ENCODE peak calls at places on chromosomes 12 and 14, in nine cellular contexts. One of them, this sample, is unnamed.

GRCh38 chr12:102503056-102503681 is 22.8 kb upstream of the IGF1 start:
- DNase-seq in T-helper 2 cell treated with Interferon-gamma antibody and Interleukin-4, amounts not matched to agents 5 μg/mL and 100 μg/mL, for 36 hours: no peak
- DNase-seq in right cardiac atrium: no peak
- DNase-seq in ovary: no peak
- DNase-seq in posterior cingulate gyrus: no peak
- DNase-seq in T-cell: no peak
- DNase-seq in esophagus squamous epithelium: no peak
- DNase-seq in iPS DF 6.9: no peak
- DNase-seq in AG10803: no peak
- DNase-seq in this sample: no peak

GRCh38 chr14:101133068-101133467 is 229.5 kb upstream of the RTL1 start:
- DNase-seq in T-helper 2 cell treated with Interferon-gamma antibody and Interleukin-4, amounts not matched to agents 5 μg/mL and 100 μg/mL, for 36 hours: no peak
- DNase-seq in right cardiac atrium: no peak
- DNase-seq in ovary: no peak
- DNase-seq in posterior cingulate gyrus: no peak
- DNase-seq in T-cell: no peak
- DNase-seq in esophagus squamous epithelium: no peak
- DNase-seq in iPS DF 6.9: no peak
- DNase-seq in AG10803: no peak
- DNase-seq in this sample: no peak

GRCh38 chr14:78007160-78007559 is 163.0 kb upstream of the NRXN3 start:
- DNase-seq in T-helper 2 cell treated with Interferon-gamma antibody and Interleukin-4, amounts not matched to agents 5 μg/mL and 100 μg/mL, for 36 hours: peak
- DNase-seq in right cardiac atrium: no peak
- DNase-seq in ovary: no peak
- DNase-seq in posterior cingulate gyrus: no peak
- DNase-seq in T-cell: no peak
- DNase-seq in esophagus squamous epithelium: no peak
- DNase-seq in iPS DF 6.9: no peak
- DNase-seq in AG10803: no peak
- DNase-seq in this sample: peak

GRCh38 chr12:100840748-100841147 is 46.2 kb downstream of the ANO4 start:
- DNase-seq in T-helper 2 cell treated with Interferon-gamma antibody and Interleukin-4, amounts not matched to agents 5 μg/mL and 100 μg/mL, for 36 hours: no peak
- DNase-seq in right cardiac atrium: no peak
- DNase-seq in ovary: no peak
- DNase-seq in posterior cingulate gyrus: no peak
- DNase-seq in T-cell: no peak
- DNase-seq in esophagus squamous epithelium: no peak
- DNase-seq in iPS DF 6.9: no peak
- DNase-seq in AG10803: no peak
- DNase-seq in this sample: no peak

GRCh38 chr14:59120931-59121330 is 67.5 kb upstream of the DAAM1 start:
- DNase-seq in T-helper 2 cell treated with Interferon-gamma antibody and Interleukin-4, amounts not matched to agents 5 μg/mL and 100 μg/mL, for 36 hours: no peak
- DNase-seq in right cardiac atrium: no peak
- DNase-seq in ovary: no peak
- DNase-seq in posterior cingulate gyrus: no peak
- DNase-seq in T-cell: no peak
- DNase-seq in esophagus squamous epithelium: no peak
- DNase-seq in iPS DF 6.9: no peak
- DNase-seq in AG10803: no peak
- DNase-seq in this sample: no peak

GRCh38 chr14:103522649-103523582 is at the start of gene CKB:
- DNase-seq in T-helper 2 cell treated with Interferon-gamma antibody and Interleukin-4, amounts not matched to agents 5 μg/mL and 100 μg/mL, for 36 hours: peak
- DNase-seq in right cardiac atrium: peak
- DNase-seq in ovary: peak
- DNase-seq in posterior cingulate gyrus: peak
- DNase-seq in T-cell: no peak
- DNase-seq in esophagus squamous epithelium: no peak
- DNase-seq in iPS DF 6.9: no peak
- DNase-seq in AG10803: peak
- DNase-seq in this sample: no peak

GRCh38 chr12:124049451-124050094 is 76.6 kb downstream of the ZNF664 start:
- DNase-seq in T-helper 2 cell treated with Interferon-gamma antibody and Interleukin-4, amounts not matched to agents 5 μg/mL and 100 μg/mL, for 36 hours: no peak
- DNase-seq in right cardiac atrium: no peak
- DNase-seq in ovary: no peak
- DNase-seq in posterior cingulate gyrus: no peak
- DNase-seq in T-cell: no peak
- DNase-seq in esophagus squamous epithelium: no peak
- DNase-seq in iPS DF 6.9: no peak
- DNase-seq in AG10803: no peak
- DNase-seq in this sample: no peak

GRCh38 chr14:99686557-99687283 is 2.6 kb downstream of the CYP46A1 start:
- DNase-seq in T-helper 2 cell treated with Interferon-gamma antibody and Interleukin-4, amounts not matched to agents 5 μg/mL and 100 μg/mL, for 36 hours: no peak
- DNase-seq in right cardiac atrium: no peak
- DNase-seq in ovary: no peak
- DNase-seq in posterior cingulate gyrus: no peak
- DNase-seq in T-cell: no peak
- DNase-seq in esophagus squamous epithelium: no peak
- DNase-seq in iPS DF 6.9: no peak
- DNase-seq in AG10803: no peak
- DNase-seq in this sample: no peak

GRCh38 chr12:67377541-67377940 is 108.4 kb downstream of the CAND1 start:
- DNase-seq in T-helper 2 cell treated with Interferon-gamma antibody and Interleukin-4, amounts not matched to agents 5 μg/mL and 100 μg/mL, for 36 hours: no peak
- DNase-seq in right cardiac atrium: no peak
- DNase-seq in ovary: no peak
- DNase-seq in posterior cingulate gyrus: no peak
- DNase-seq in T-cell: no peak
- DNase-seq in esophagus squamous epithelium: no peak
- DNase-seq in iPS DF 6.9: no peak
- DNase-seq in AG10803: no peak
- DNase-seq in this sample: no peak

GRCh38 chr12:110269622-110270124 is 11.4 kb upstream of the ATP2A2 start:
- DNase-seq in T-helper 2 cell treated with Interferon-gamma antibody and Interleukin-4, amounts not matched to agents 5 μg/mL and 100 μg/mL, for 36 hours: no peak
- DNase-seq in right cardiac atrium: no peak
- DNase-seq in ovary: no peak
- DNase-seq in posterior cingulate gyrus: no peak
- DNase-seq in T-cell: no peak
- DNase-seq in esophagus squamous epithelium: no peak
- DNase-seq in iPS DF 6.9: no peak
- DNase-seq in AG10803: peak
- DNase-seq in this sample: peak

GRCh38 chr12:25054783-25055144 is 105.9 kb upstream of the BCAT1 start:
- DNase-seq in T-helper 2 cell treated with Interferon-gamma antibody and Interleukin-4, amounts not matched to agents 5 μg/mL and 100 μg/mL, for 36 hours: peak
- DNase-seq in right cardiac atrium: no peak
- DNase-seq in ovary: no peak
- DNase-seq in posterior cingulate gyrus: no peak
- DNase-seq in T-cell: peak
- DNase-seq in esophagus squamous epithelium: no peak
- DNase-seq in iPS DF 6.9: no peak
- DNase-seq in AG10803: no peak
- DNase-seq in this sample: peak

GRCh38 chr14:52033131-52033642 is 35.7 kb downstream of the NID2 start:
- DNase-seq in T-helper 2 cell treated with Interferon-gamma antibody and Interleukin-4, amounts not matched to agents 5 μg/mL and 100 μg/mL, for 36 hours: no peak
- DNase-seq in right cardiac atrium: no peak
- DNase-seq in ovary: no peak
- DNase-seq in posterior cingulate gyrus: no peak
- DNase-seq in T-cell: no peak
- DNase-seq in esophagus squamous epithelium: no peak
- DNase-seq in iPS DF 6.9: no peak
- DNase-seq in AG10803: peak
- DNase-seq in this sample: peak

GRCh38 chr14:63896278-63896720 is 43.5 kb downstream of the SYNE2 start:
- DNase-seq in T-helper 2 cell treated with Interferon-gamma antibody and Interleukin-4, amounts not matched to agents 5 μg/mL and 100 μg/mL, for 36 hours: no peak
- DNase-seq in right cardiac atrium: peak
- DNase-seq in ovary: peak
- DNase-seq in posterior cingulate gyrus: no peak
- DNase-seq in T-cell: no peak
- DNase-seq in esophagus squamous epithelium: no peak
- DNase-seq in iPS DF 6.9: no peak
- DNase-seq in AG10803: peak
- DNase-seq in this sample: peak

GRCh38 chr12:91332305-91332704 is 149.7 kb upstream of the DCN start:
- DNase-seq in T-helper 2 cell treated with Interferon-gamma antibody and Interleukin-4, amounts not matched to agents 5 μg/mL and 100 μg/mL, for 36 hours: no peak
- DNase-seq in right cardiac atrium: no peak
- DNase-seq in ovary: no peak
- DNase-seq in posterior cingulate gyrus: no peak
- DNase-seq in T-cell: no peak
- DNase-seq in esophagus squamous epithelium: no peak
- DNase-seq in iPS DF 6.9: no peak
- DNase-seq in AG10803: no peak
- DNase-seq in this sample: peak

GRCh38 chr12:108884116-108885012 is 4.5 kb downstream of the DAO start:
- DNase-seq in T-helper 2 cell treated with Interferon-gamma antibody and Interleukin-4, amounts not matched to agents 5 μg/mL and 100 μg/mL, for 36 hours: peak
- DNase-seq in right cardiac atrium: peak
- DNase-seq in ovary: no peak
- DNase-seq in posterior cingulate gyrus: no peak
- DNase-seq in T-cell: peak
- DNase-seq in esophagus squamous epithelium: no peak
- DNase-seq in iPS DF 6.9: peak
- DNase-seq in AG10803: peak
- DNase-seq in this sample: no peak

GRCh38 chr12:123741937-123742572 is 20.0 kb upstream of the DNAH10 start:
- DNase-seq in T-helper 2 cell treated with Interferon-gamma antibody and Interleukin-4, amounts not matched to agents 5 μg/mL and 100 μg/mL, for 36 hours: peak
- DNase-seq in right cardiac atrium: no peak
- DNase-seq in ovary: no peak
- DNase-seq in posterior cingulate gyrus: no peak
- DNase-seq in T-cell: peak
- DNase-seq in esophagus squamous epithelium: no peak
- DNase-seq in iPS DF 6.9: no peak
- DNase-seq in AG10803: no peak
- DNase-seq in this sample: no peak

GRCh38 chr12:5073838-5074237 is 30.2 kb downstream of the KCNA5 start:
- DNase-seq in T-helper 2 cell treated with Interferon-gamma antibody and Interleukin-4, amounts not matched to agents 5 μg/mL and 100 μg/mL, for 36 hours: no peak
- DNase-seq in right cardiac atrium: no peak
- DNase-seq in ovary: no peak
- DNase-seq in posterior cingulate gyrus: no peak
- DNase-seq in T-cell: no peak
- DNase-seq in esophagus squamous epithelium: no peak
- DNase-seq in iPS DF 6.9: peak
- DNase-seq in AG10803: peak
- DNase-seq in this sample: no peak

GRCh38 chr14:33229269-33229924 is 290.7 kb downstream of the NPAS3 start:
- DNase-seq in T-helper 2 cell treated with Interferon-gamma antibody and Interleukin-4, amounts not matched to agents 5 μg/mL and 100 μg/mL, for 36 hours: no peak
- DNase-seq in right cardiac atrium: no peak
- DNase-seq in ovary: no peak
- DNase-seq in posterior cingulate gyrus: peak
- DNase-seq in T-cell: no peak
- DNase-seq in esophagus squamous epithelium: no peak
- DNase-seq in iPS DF 6.9: no peak
- DNase-seq in AG10803: peak
- DNase-seq in this sample: peak

GRCh38 chr12:32390572-32391219 is 8.7 kb upstream of the FGD4 start:
- DNase-seq in T-helper 2 cell treated with Interferon-gamma antibody and Interleukin-4, amounts not matched to agents 5 μg/mL and 100 μg/mL, for 36 hours: peak
- DNase-seq in right cardiac atrium: no peak
- DNase-seq in ovary: peak
- DNase-seq in posterior cingulate gyrus: no peak
- DNase-seq in T-cell: no peak
- DNase-seq in esophagus squamous epithelium: no peak
- DNase-seq in iPS DF 6.9: no peak
- DNase-seq in AG10803: no peak
- DNase-seq in this sample: peak

GRCh38 chr12:23760495-23760894 is 189.0 kb downstream of the SOX5 start:
- DNase-seq in T-helper 2 cell treated with Interferon-gamma antibody and Interleukin-4, amounts not matched to agents 5 μg/mL and 100 μg/mL, for 36 hours: no peak
- DNase-seq in right cardiac atrium: no peak
- DNase-seq in ovary: no peak
- DNase-seq in posterior cingulate gyrus: no peak
- DNase-seq in T-cell: no peak
- DNase-seq in esophagus squamous epithelium: no peak
- DNase-seq in iPS DF 6.9: no peak
- DNase-seq in AG10803: no peak
- DNase-seq in this sample: peak

GRCh38 chr14:25942090-25942489 is 655.7 kb downstream of the NOVA1 start:
- DNase-seq in T-helper 2 cell treated with Interferon-gamma antibody and Interleukin-4, amounts not matched to agents 5 μg/mL and 100 μg/mL, for 36 hours: no peak
- DNase-seq in right cardiac atrium: no peak
- DNase-seq in ovary: no peak
- DNase-seq in posterior cingulate gyrus: no peak
- DNase-seq in T-cell: no peak
- DNase-seq in esophagus squamous epithelium: no peak
- DNase-seq in iPS DF 6.9: no peak
- DNase-seq in AG10803: no peak
- DNase-seq in this sample: no peak